ENCODE peak calls at places on chromosomes 13 and 19, in eight cellular contexts. O is spleen, T is esophagus muscularis mucosa, Z is transverse colon, P is GM23338, I is breast epithelium, D is HepG2, B is upper lobe of left lung. W is an unnamed sample.

GRCh38 chr13:66036024-66036614 is 1194.0 kb downstream of the PCDH9 start:
- DNase-seq in O (no peak), T (no peak), Z (no peak), P (peak; percentile 3), I (no peak), D (no peak), B (no peak), W (no peak)

GRCh38 chr13:51451467-51452390 is 1.1 kb downstream of the INTS6 start:
- DNase-seq in O (peak; percentile 96), T (peak; percentile 97), Z (peak; percentile 88), P (peak; percentile 92), I (peak; percentile 80), D (peak; percentile 54), B (peak; percentile 96), W (peak; percentile 95)

GRCh38 chr13:30033681-30034447 is 183.4 kb upstream of the UBL3 start:
- DNase-seq in O (no peak), T (no peak), Z (no peak), P (no peak), I (no peak), D (no peak), B (no peak), W (no peak)

GRCh38 chr13:101965096-101965495 is 436.8 kb downstream of the FGF14 start:
- DNase-seq in O (no peak), T (no peak), Z (no peak), P (no peak), I (no peak), D (no peak), B (no peak), W (no peak)

GRCh38 chr13:24899601-24900000 is 135.6 kb downstream of the RNF17 start:
- DNase-seq in O (no peak), T (peak; percentile 57), Z (no peak), P (no peak), I (no peak), D (no peak), B (no peak), W (no peak)

GRCh38 chr19:12913871-12914690 is 5.0 kb downstream of the SYCE2 start:
- DNase-seq in O (peak; percentile 84), T (no peak), Z (peak; percentile 45), P (no peak), I (no peak), D (peak; percentile 49), B (no peak), W (no peak)

GRCh38 chr13:101488734-101489133 is 36.3 kb downstream of the ITGBL1 start:
- DNase-seq in O (no peak), T (no peak), Z (no peak), P (no peak), I (no peak), D (no peak), B (no peak), W (no peak)

GRCh38 chr19:48512504-48513288 is 1.1 kb upstream of the LMTK3 start:
- DNase-seq in O (no peak), T (no peak), Z (no peak), P (no peak), I (no peak), D (no peak), B (no peak), W (no peak)

GRCh38 chr13:99374994-99375805 is 68.0 kb upstream of the GPR183 start:
- DNase-seq in O (peak; percentile 95), T (no peak), Z (peak; percentile 50), P (no peak), I (no peak), D (no peak), B (no peak), W (no peak)

GRCh38 chr13:42071667-42072419 is 23.4 kb downstream of the DGKH start:
- DNase-seq in O (no peak), T (no peak), Z (no peak), P (no peak), I (no peak), D (no peak), B (peak; percentile 13), W (no peak)
- H3K4me3 ChIP-seq in O (no peak overlapping the region), T (no peak overlapping the region), Z (no peak overlapping the region), P (no peak overlapping the region), I (no peak overlapping the region), D (no peak overlapping the region), B (no peak overlapping the region), W (no peak overlapping the region)

DNA sequence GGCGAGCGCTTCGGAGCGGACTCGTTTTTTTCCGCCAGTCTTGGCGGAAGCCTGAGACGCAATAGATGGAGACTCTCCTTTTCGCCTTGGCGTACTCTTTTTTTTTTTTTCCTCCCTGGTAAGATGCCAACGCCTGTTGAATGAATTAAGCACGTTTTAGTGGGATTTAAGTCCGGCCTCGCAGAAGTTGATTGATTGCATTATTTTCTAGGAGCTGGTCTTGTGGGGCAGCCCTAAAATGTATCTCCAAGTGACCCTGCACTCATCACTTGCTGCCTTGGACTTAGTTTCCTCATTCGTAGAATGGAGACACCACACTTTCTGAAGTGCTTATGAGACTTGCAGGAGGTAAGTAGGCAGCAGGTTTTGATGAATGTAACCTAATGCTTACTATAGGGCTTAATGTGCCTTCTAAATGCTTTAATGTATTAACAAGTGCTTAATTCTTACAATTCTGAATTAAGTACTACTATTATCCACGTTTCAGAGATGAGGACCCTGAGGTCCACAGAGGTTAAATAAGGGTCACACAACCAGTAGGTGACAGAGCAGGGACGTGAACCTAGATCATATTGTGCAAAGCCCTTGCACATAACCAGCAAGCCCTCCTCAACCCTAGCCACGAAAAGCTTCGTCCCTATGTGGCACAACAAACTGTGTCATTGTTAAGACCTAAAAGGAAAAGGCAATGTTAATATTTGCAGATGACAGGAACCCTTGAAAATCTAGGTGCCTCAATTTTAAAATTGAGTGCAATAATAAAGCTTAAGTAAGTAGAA is 477 bp upstream of the ARGLU1 start:
- DNase-seq in O (no peak), T (no peak), Z (no peak), P (no peak), I (no peak), D (peak; percentile 35), B (no peak), W (no peak)
- TF ChIP-seq POLR2AphosphoS5 in O (no peak), T (no peak), Z (no peak), P (no peak), I (no peak), D (no peak), B (no peak), W (no peak)

GRCh38 chr13:37407156-37407555 is 191.4 kb downstream of the POSTN start:
- DNase-seq in O (no peak), T (no peak), Z (no peak), P (no peak), I (no peak), D (no peak), B (no peak), W (no peak)

GRCh38 chr13:37406031-37406430 is 192.5 kb downstream of the POSTN start:
- DNase-seq in O (no peak), T (no peak), Z (no peak), P (no peak), I (no peak), D (no peak), B (no peak), W (no peak)

GRCh38 chr13:37409756-37410155 is 188.8 kb downstream of the POSTN start:
- DNase-seq in O (no peak), T (no peak), Z (no peak), P (no peak), I (no peak), D (no peak), B (no peak), W (no peak)

GRCh38 chr13:37403776-37404497 is 194.6 kb downstream of the POSTN start:
- DNase-seq in O (no peak), T (no peak), Z (no peak), P (no peak), I (no peak), D (no peak), B (no peak), W (no peak)
- H3K4me3 ChIP-seq in O (no peak overlapping the region), T (no peak overlapping the region), Z (no peak overlapping the region), P (no peak overlapping the region), I (no peak overlapping the region), D (no peak overlapping the region), B (no peak overlapping the region), W (no peak overlapping the region)

GRCh38 chr13:109744512-109745051 is 41.8 kb downstream of the IRS2 start:
- DNase-seq in O (no peak), T (no peak), Z (peak; percentile 23), P (no peak), I (no peak), D (no peak), B (peak; percentile 67), W (no peak)
- TF ChIP-seq POLR2AphosphoS5 in O (peak; percentile 22), T (no peak), Z (no peak), P (no peak), I (no peak), D (no peak), B (no peak), W (no peak)

GRCh38 chr13:97976551-97977375 is 23.3 kb downstream of the IPO5 start:
- DNase-seq in O (peak; percentile 90), T (no peak), Z (peak; percentile 16), P (peak; percentile 34), I (peak; percentile 66), D (no peak), B (no peak), W (peak; percentile 68)

GRCh38 chr13:97977982-97978381 is 24.5 kb downstream of the IPO5 start:
- DNase-seq in O (no peak), T (no peak), Z (no peak), P (no peak), I (no peak), D (no peak), B (no peak), W (no peak)

GRCh38 chr13:97978661-97979450 is 25.4 kb downstream of the IPO5 start:
- DNase-seq in O (no peak), T (no peak), Z (no peak), P (peak; percentile 66), I (no peak), D (no peak), B (no peak), W (no peak)

GRCh38 chr13:97975851-97976550 is 22.5 kb downstream of the IPO5 start:
- DNase-seq in O (peak; percentile 97), T (peak; percentile 93), Z (peak; percentile 93), P (peak; percentile 95), I (no peak), D (peak; percentile 86), B (peak; percentile 98), W (peak; percentile 91)

GRCh38 chr13:97977376-97977705 is 23.9 kb downstream of the IPO5 start:
- DNase-seq in O (no peak), T (no peak), Z (no peak), P (no peak), I (no peak), D (no peak), B (no peak), W (no peak)
- H3K4me3 ChIP-seq in O (peak overlapping the region; percentile 89), T (peak overlapping the region; percentile 83), Z (peak overlapping the region; percentile 93), P (peak overlapping the region; percentile 85), I (peak overlapping the region; percentile 93), D (peak overlapping the region; percentile 68), B (peak overlapping the region; percentile 85), W (peak overlapping the region; percentile 94)

GRCh38 chr19:3975637-3976087 is 4.8 kb upstream of the DAPK3 start:
- DNase-seq in O (no peak), T (no peak), Z (no peak), P (peak; percentile 22), I (no peak), D (no peak), B (no peak), W (no peak)
- TF ChIP-seq POLR2AphosphoS5 in O (peak; percentile 69), T (peak; percentile 26), Z (no peak), P (peak; percentile 33), I (peak; percentile 29), D (peak; percentile 60), B (no peak), W (no peak)

W was measured in suprapubic skin.